ENCODE peak calls at places on chromosomes 4 and X, in six cellular contexts. One of them, this sample, is unnamed.

GRCh38 chr4:186840771-186841301 is 117.2 kb upstream of the FAT1 start:
- DNase-seq in spleen: no peak
- DNase-seq in AML-193: no peak
- DNase-seq in PC-3: no peak
- DNase-seq in putamen: no peak
- DNase-seq in NCI-H524 treated with DMSO at 0.1 percent for 48 hours: no peak
- DNase-seq in this sample: no peak

GRCh38 chrX:80285131-80285773 is 135.0 kb upstream of the TENT5D start:
- DNase-seq in spleen: no peak
- DNase-seq in AML-193: peak
- DNase-seq in PC-3: peak
- DNase-seq in putamen: no peak
- DNase-seq in NCI-H524 treated with DMSO at 0.1 percent for 48 hours: no peak
- DNase-seq in this sample: no peak

GRCh38 chrX:112512509-112512908 is 167.2 kb downstream of the LHFPL1 start:
- DNase-seq in spleen: no peak
- DNase-seq in AML-193: no peak
- DNase-seq in PC-3: no peak
- DNase-seq in putamen: no peak
- DNase-seq in NCI-H524 treated with DMSO at 0.1 percent for 48 hours: no peak
- DNase-seq in this sample: peak

GRCh38 chrX:20266810-20267598 is at the start of gene RPS6KA3:
- DNase-seq in spleen: peak
- DNase-seq in AML-193: peak
- DNase-seq in PC-3: peak
- DNase-seq in putamen: peak
- DNase-seq in NCI-H524 treated with DMSO at 0.1 percent for 48 hours: no peak
- DNase-seq in this sample: peak

GRCh38 chr4:48943387-48943786 is 36.8 kb upstream of the OCIAD2 start:
- DNase-seq in spleen: no peak
- DNase-seq in AML-193: no peak
- DNase-seq in PC-3: peak
- DNase-seq in putamen: no peak
- DNase-seq in NCI-H524 treated with DMSO at 0.1 percent for 48 hours: no peak
- DNase-seq in this sample: peak

GRCh38 chrX:118502121-118502794 is 6.6 kb downstream of the DOCK11 start:
- DNase-seq in spleen: no peak
- DNase-seq in AML-193: peak
- DNase-seq in PC-3: no peak
- DNase-seq in putamen: no peak
- DNase-seq in NCI-H524 treated with DMSO at 0.1 percent for 48 hours: no peak
- DNase-seq in this sample: no peak

GRCh38 chrX:72081605-72082320 is 50.0 kb downstream of the RTL5 start:
- DNase-seq in spleen: no peak
- DNase-seq in AML-193: no peak
- DNase-seq in PC-3: no peak
- DNase-seq in putamen: no peak
- DNase-seq in NCI-H524 treated with DMSO at 0.1 percent for 48 hours: no peak
- DNase-seq in this sample: no peak

GRCh38 chrX:143632625-143633387 is 3.1 kb downstream of the SLITRK4 start:
- DNase-seq in spleen: no peak
- DNase-seq in AML-193: peak
- DNase-seq in PC-3: peak
- DNase-seq in putamen: no peak
- DNase-seq in NCI-H524 treated with DMSO at 0.1 percent for 48 hours: no peak
- DNase-seq in this sample: peak

GRCh38 chrX:54182864-54183613 is at the start of gene FAM120C:
- DNase-seq in spleen: peak
- DNase-seq in AML-193: peak
- DNase-seq in PC-3: peak
- DNase-seq in putamen: peak
- DNase-seq in NCI-H524 treated with DMSO at 0.1 percent for 48 hours: peak
- DNase-seq in this sample: peak

GRCh38 chrX:24694825-24695224 is 1.1 kb downstream of the POLA1 start:
- DNase-seq in spleen: no peak
- DNase-seq in AML-193: no peak
- DNase-seq in PC-3: no peak
- DNase-seq in putamen: no peak
- DNase-seq in NCI-H524 treated with DMSO at 0.1 percent for 48 hours: no peak
- DNase-seq in this sample: no peak

GRCh38 chr4:20859097-20859781 is 159.0 kb downstream of the PACRGL start:
- DNase-seq in spleen: no peak
- DNase-seq in AML-193: no peak
- DNase-seq in PC-3: peak
- DNase-seq in putamen: peak
- DNase-seq in NCI-H524 treated with DMSO at 0.1 percent for 48 hours: no peak
- DNase-seq in this sample: no peak

GRCh38 chrX:40154853-40155616 is 57.3 kb upstream of the BCOR start:
- DNase-seq in spleen: peak
- DNase-seq in AML-193: peak
- DNase-seq in PC-3: peak
- DNase-seq in putamen: no peak
- DNase-seq in NCI-H524 treated with DMSO at 0.1 percent for 48 hours: peak
- DNase-seq in this sample: no peak

GRCh38 chrX:4179031-4179430 is 465.6 kb upstream of the PRKX start:
- DNase-seq in spleen: no peak
- DNase-seq in AML-193: no peak
- DNase-seq in PC-3: no peak
- DNase-seq in putamen: no peak
- DNase-seq in NCI-H524 treated with DMSO at 0.1 percent for 48 hours: no peak
- DNase-seq in this sample: no peak

GRCh38 chrX:70166601-70167590 is 10.4 kb upstream of the DGAT2L6 start:
- DNase-seq in spleen: no peak
- DNase-seq in AML-193: peak
- DNase-seq in PC-3: peak
- DNase-seq in putamen: peak
- DNase-seq in NCI-H524 treated with DMSO at 0.1 percent for 48 hours: no peak
- DNase-seq in this sample: peak

GRCh38 chr4:65089666-65090065 is 580.6 kb downstream of the EPHA5 start:
- DNase-seq in spleen: no peak
- DNase-seq in AML-193: no peak
- DNase-seq in PC-3: peak
- DNase-seq in putamen: no peak
- DNase-seq in NCI-H524 treated with DMSO at 0.1 percent for 48 hours: no peak
- DNase-seq in this sample: peak

GRCh38 chr4:55122235-55122634 is 3.2 kb downstream of the KDR start:
- DNase-seq in spleen: no peak
- DNase-seq in AML-193: no peak
- DNase-seq in PC-3: peak
- DNase-seq in putamen: no peak
- DNase-seq in NCI-H524 treated with DMSO at 0.1 percent for 48 hours: no peak
- DNase-seq in this sample: no peak

GRCh38 chrX:133897593-133898163 is 87.7 kb downstream of the GPC3 start:
- DNase-seq in spleen: no peak
- DNase-seq in AML-193: no peak
- DNase-seq in PC-3: no peak
- DNase-seq in putamen: no peak
- DNase-seq in NCI-H524 treated with DMSO at 0.1 percent for 48 hours: peak
- DNase-seq in this sample: no peak

GRCh38 chr4:54539500-54540029 is 118.2 kb upstream of the KIT start:
- DNase-seq in spleen: peak
- DNase-seq in AML-193: no peak
- DNase-seq in PC-3: no peak
- DNase-seq in putamen: peak
- DNase-seq in NCI-H524 treated with DMSO at 0.1 percent for 48 hours: peak
- DNase-seq in this sample: no peak

GRCh38 chr4:6926681-6927478 is 17.3 kb downstream of the TBC1D14 start:
- DNase-seq in spleen: no peak
- DNase-seq in AML-193: no peak
- DNase-seq in PC-3: no peak
- DNase-seq in putamen: no peak
- DNase-seq in NCI-H524 treated with DMSO at 0.1 percent for 48 hours: no peak
- DNase-seq in this sample: no peak

GRCh38 chrX:121365572-121366161 is 318.3 kb downstream of the GLUD2 start:
- DNase-seq in spleen: no peak
- DNase-seq in AML-193: no peak
- DNase-seq in PC-3: no peak
- DNase-seq in putamen: no peak
- DNase-seq in NCI-H524 treated with DMSO at 0.1 percent for 48 hours: no peak
- DNase-seq in this sample: no peak

GRCh38 chr4:82423245-82424054 is 6.8 kb downstream of the HNRNPDL start:
- DNase-seq in spleen: no peak
- DNase-seq in AML-193: no peak
- DNase-seq in PC-3: peak
- DNase-seq in putamen: no peak
- DNase-seq in NCI-H524 treated with DMSO at 0.1 percent for 48 hours: no peak
- DNase-seq in this sample: peak

GRCh38 chr4:87913871-87914270 is 61.6 kb upstream of the SPP1 start:
- DNase-seq in spleen: no peak
- DNase-seq in AML-193: no peak
- DNase-seq in PC-3: no peak
- DNase-seq in putamen: no peak
- DNase-seq in NCI-H524 treated with DMSO at 0.1 percent for 48 hours: no peak
- DNase-seq in this sample: no peak

GRCh38 chr4:41657561-41657960 is 91.0 kb downstream of the PHOX2B start:
- DNase-seq in spleen: no peak
- DNase-seq in AML-193: no peak
- DNase-seq in PC-3: peak
- DNase-seq in putamen: no peak
- DNase-seq in NCI-H524 treated with DMSO at 0.1 percent for 48 hours: no peak
- DNase-seq in this sample: no peak

GRCh38 chr4:95181446-95182306 is 367.1 kb downstream of the UNC5C start:
- DNase-seq in spleen: no peak
- DNase-seq in AML-193: no peak
- DNase-seq in PC-3: peak
- DNase-seq in putamen: no peak
- DNase-seq in NCI-H524 treated with DMSO at 0.1 percent for 48 hours: no peak
- DNase-seq in this sample: peak

GRCh38 chrX:153882557-153882956 is 3.4 kb downstream of the L1CAM start:
- DNase-seq in spleen: no peak
- DNase-seq in AML-193: no peak
- DNase-seq in PC-3: no peak
- DNase-seq in putamen: no peak
- DNase-seq in NCI-H524 treated with DMSO at 0.1 percent for 48 hours: no peak
- DNase-seq in this sample: no peak

GRCh38 chrX:109818921-109819320 is 85.9 kb upstream of the ACSL4 start:
- DNase-seq in spleen: no peak
- DNase-seq in AML-193: no peak
- DNase-seq in PC-3: no peak
- DNase-seq in putamen: no peak
- DNase-seq in NCI-H524 treated with DMSO at 0.1 percent for 48 hours: peak
- DNase-seq in this sample: no peak

GRCh38 chr4:78150465-78150864 is 93.3 kb downstream of the FRAS1 start:
- DNase-seq in spleen: no peak
- DNase-seq in AML-193: no peak
- DNase-seq in PC-3: no peak
- DNase-seq in putamen: no peak
- DNase-seq in NCI-H524 treated with DMSO at 0.1 percent for 48 hours: no peak
- DNase-seq in this sample: no peak

GRCh38 chrX:16205840-16206239 is 38.6 kb downstream of the MAGEB17 start:
- DNase-seq in spleen: no peak
- DNase-seq in AML-193: no peak
- DNase-seq in PC-3: no peak
- DNase-seq in putamen: no peak
- DNase-seq in NCI-H524 treated with DMSO at 0.1 percent for 48 hours: no peak
- DNase-seq in this sample: no peak

GRCh38 chrX:23662853-23663252 is 4.4 kb upstream of the PRDX4 start:
- DNase-seq in spleen: no peak
- DNase-seq in AML-193: no peak
- DNase-seq in PC-3: no peak
- DNase-seq in putamen: no peak
- DNase-seq in NCI-H524 treated with DMSO at 0.1 percent for 48 hours: no peak
- DNase-seq in this sample: no peak

GRCh38 chr4:39514888-39515401 is 12.3 kb downstream of the UGDH start:
- DNase-seq in spleen: no peak
- DNase-seq in AML-193: no peak
- DNase-seq in PC-3: peak
- DNase-seq in putamen: no peak
- DNase-seq in NCI-H524 treated with DMSO at 0.1 percent for 48 hours: no peak
- DNase-seq in this sample: no peak

GRCh38 chr4:79227896-79228295 is 98.0 kb downstream of the NAA11 start:
- DNase-seq in spleen: no peak
- DNase-seq in AML-193: no peak
- DNase-seq in PC-3: no peak
- DNase-seq in putamen: no peak
- DNase-seq in NCI-H524 treated with DMSO at 0.1 percent for 48 hours: no peak
- DNase-seq in this sample: no peak

GRCh38 chr4:99645036-99645435 is 12.6 kb downstream of the C4orf54 start:
- DNase-seq in spleen: no peak
- DNase-seq in AML-193: no peak
- DNase-seq in PC-3: no peak
- DNase-seq in putamen: no peak
- DNase-seq in NCI-H524 treated with DMSO at 0.1 percent for 48 hours: no peak
- DNase-seq in this sample: no peak

GRCh38 chrX:30530591-30530990 is 47.0 kb downstream of the TASL start:
- DNase-seq in spleen: no peak
- DNase-seq in AML-193: no peak
- DNase-seq in PC-3: peak
- DNase-seq in putamen: no peak
- DNase-seq in NCI-H524 treated with DMSO at 0.1 percent for 48 hours: no peak
- DNase-seq in this sample: peak

GRCh38 chr4:85166318-85166717 is 199.8 kb upstream of the WDFY3 start:
- DNase-seq in spleen: no peak
- DNase-seq in AML-193: no peak
- DNase-seq in PC-3: peak
- DNase-seq in putamen: no peak
- DNase-seq in NCI-H524 treated with DMSO at 0.1 percent for 48 hours: no peak
- DNase-seq in this sample: peak

GRCh38 chr4:57090099-57090498 is 20.1 kb downstream of the IGFBP7 start:
- DNase-seq in spleen: no peak
- DNase-seq in AML-193: peak
- DNase-seq in PC-3: no peak
- DNase-seq in putamen: no peak
- DNase-seq in NCI-H524 treated with DMSO at 0.1 percent for 48 hours: no peak
- DNase-seq in this sample: no peak

This sample was measured in HT1080.